ENCODE peak calls at places on chromosome 21, in four cellular contexts. S, Z, Y and O are unnamed samples. For H3K36me3, the result is how much of the 10 kb centered on the place peaks cover.

GRCh38 chr21:42174173-42174572 is 44.8 kb upstream of the ABCG1 start:
- DNase-seq in S (no peak), Z (peak), Y (no peak), O (no peak)

GRCh38 chr21:39387461-39388037 is 38.7 kb upstream of the HMGN1 start:
- DNase-seq in S (peak), Z (peak), Y (peak), O (peak)

GRCh38 chr21:35585878-35586277 is 474.4 kb downstream of the SETD4 start:
- DNase-seq in S (no peak), Z (no peak), Y (no peak), O (no peak)

GRCh38 chr21:42332557-42332956 is 17.3 kb upstream of the TFF3 start:
- DNase-seq in S (no peak), Z (peak), Y (no peak), O (no peak)

GRCh38 chr21:40902299-40902698 is 55.3 kb upstream of the DSCAM start:
- DNase-seq in S (no peak), Z (no peak), Y (no peak), O (no peak)

GRCh38 chr21:41142051-41142795 is 25.7 kb upstream of the BACE2 start:
- DNase-seq in S (peak), Z (no peak), Y (peak), O (no peak)

GRCh38 chr21:36788116-36788515 is 89.2 kb downstream of the SIM2 start:
- DNase-seq in S (peak), Z (peak), Y (no peak), O (no peak)

GRCh38 chr21:17003221-17003620 is 509.6 kb upstream of the CXADR start:
- DNase-seq in S (peak), Z (no peak), Y (no peak), O (no peak)

GRCh38 chr21:26814374-26814773 is 30.8 kb downstream of the ADAMTS1 start:
- DNase-seq in S (peak), Z (no peak), Y (no peak), O (no peak)

GRCh38 chr21:33240404-33240803 is 10.7 kb downstream of the IFNAR2 start:
- DNase-seq in S (no peak), Z (no peak), Y (no peak), O (no peak)

GRCh38 chr21:42513151-42513984 is at the start of gene SLC37A1:
- DNase-seq in S (no peak), Z (peak), Y (no peak), O (peak)

GRCh38 chr21:41680444-41681335 is 86.2 kb downstream of the RIPK4 start:
- DNase-seq in S (no peak), Z (no peak), Y (no peak), O (no peak)

GRCh38 chr21:19256934-19257660 is 853.5 kb upstream of the TMPRSS15 start:
- DNase-seq in S (no peak), Z (no peak), Y (no peak), O (no peak)

GRCh38 chr21:27315373-27315772 is 348.5 kb upstream of the ADAMTS5 start:
- DNase-seq in S (peak), Z (no peak), Y (no peak), O (no peak)

GRCh38 chr21:35294231-35294898 is 245.3 kb upstream of the RUNX1 start:
- DNase-seq in S (no peak), Z (no peak), Y (peak), O (no peak)

GRCh38 chr21:42062543-42063022 is 8.5 kb upstream of the UMODL1 start:
- DNase-seq in S (no peak), Z (peak), Y (no peak), O (peak)

GRCh38 chr21:30634906-30635305 is at the start of gene KRTAP20-2:
- DNase-seq in S (no peak), Z (no peak), Y (no peak), O (no peak)

GRCh38 chr21:34857122-34857713 is 188.4 kb downstream of the CLIC6 start:
- DNase-seq in S (no peak), Z (no peak), Y (no peak), O (no peak)

GRCh38 chr21:22125581-22125980 is 1127.4 kb downstream of the NCAM2 start:
- DNase-seq in S (no peak), Z (no peak), Y (no peak), O (no peak)

GRCh38 chr21:26776320-26777021 is 68.7 kb downstream of the ADAMTS1 start:
- DNase-seq in S (peak), Z (no peak), Y (peak), O (no peak)

DNA sequence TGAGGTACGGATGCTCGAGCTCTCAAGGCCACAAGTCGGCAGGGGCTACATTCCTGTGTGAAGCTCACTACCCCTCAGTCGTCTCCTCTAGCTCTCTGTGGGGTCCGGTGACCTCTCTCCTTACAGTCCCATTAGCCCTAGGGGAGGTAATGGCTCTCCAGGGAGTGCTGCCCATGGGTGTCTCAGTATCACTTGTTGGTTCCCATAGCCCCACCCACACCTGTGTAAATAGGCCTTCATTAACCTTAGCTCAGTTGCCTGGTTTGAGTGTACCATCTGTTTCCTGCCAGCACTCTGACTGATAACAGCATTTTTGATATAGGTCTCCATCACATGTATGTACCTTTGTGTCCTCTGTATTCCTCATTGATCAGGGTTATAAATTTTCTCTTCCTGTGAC is 133.2 kb upstream of the KCNJ15 start:
- DNase-seq in S (no peak), Z (no peak), Y (no peak), O (no peak)
- H3K36me3 ChIP-seq in S (under half), Z (under half), Y (under half), O (under half)

GRCh38 chr21:45030637-45031218 is 43.7 kb upstream of the ADARB1 start:
- DNase-seq in S (peak), Z (no peak), Y (no peak), O (no peak)
- H3K27ac ChIP-seq in S (no peak), Z (no peak), Y (no peak), O (no peak)

DNA sequence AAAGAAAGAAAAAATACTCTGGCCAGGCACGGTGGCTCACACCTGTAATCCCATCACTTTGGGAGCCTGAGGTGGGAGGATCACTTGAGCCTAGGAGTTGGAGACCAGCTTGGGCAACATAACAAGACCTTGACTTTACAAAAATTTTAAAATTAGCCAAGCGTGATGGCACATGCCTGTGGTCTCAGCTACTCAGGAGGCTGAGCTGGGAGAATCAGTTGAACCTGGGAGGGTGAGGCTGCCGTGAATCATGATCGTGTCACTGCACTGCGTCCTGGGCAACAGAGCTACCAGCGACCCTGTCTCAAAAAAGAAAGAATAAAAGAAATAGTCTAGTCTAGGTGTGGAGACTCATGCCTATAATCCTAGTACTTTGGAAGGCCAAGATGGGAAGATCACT is 22.3 kb downstream of the RRP1B start:
- DNase-seq in S (no peak), Z (no peak), Y (peak), O (no peak)
- H3K36me3 ChIP-seq in S (under half), Z (under half), Y (under half), O (half or more)

DNA sequence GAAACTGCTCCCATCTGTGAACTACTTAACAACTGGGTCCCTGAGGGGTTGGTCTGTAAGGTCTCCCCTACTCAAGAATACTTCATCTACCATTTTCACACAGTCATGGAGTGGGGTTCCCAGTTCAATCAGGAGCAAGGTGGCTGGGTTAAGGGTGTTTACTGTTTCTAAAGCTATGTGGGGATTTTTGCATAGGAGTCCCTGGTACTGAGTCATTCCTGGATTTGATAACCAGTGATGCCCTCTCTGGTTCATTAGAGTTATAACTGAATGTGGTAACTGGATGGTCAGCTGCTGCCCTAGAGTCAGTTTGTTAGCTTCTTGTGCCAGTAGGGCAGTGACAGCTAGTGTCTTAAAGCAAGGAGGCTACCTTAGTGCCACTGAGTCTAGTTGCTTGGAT is 29.4 kb upstream of the KCNJ15 start:
- DNase-seq in S (no peak), Z (no peak), Y (peak), O (no peak)
- H3K27ac ChIP-seq in S (no peak), Z (no peak), Y (no peak), O (no peak)

GRCh38 chr21:45478816-45479669 is 63.2 kb downstream of the SLC19A1 start:
- DNase-seq in S (no peak), Z (no peak), Y (no peak), O (no peak)
- H3K36me3 ChIP-seq in S (under half), Z (under half), Y (under half), O (under half)

GRCh38 chr21:44397431-44398031 is 44.1 kb downstream of the TRPM2 start:
- DNase-seq in S (no peak), Z (no peak), Y (no peak), O (no peak)
- H3K27ac ChIP-seq in S (no peak), Z (no peak), Y (no peak), O (no peak)

GRCh38 chr21:46570119-46570518 is 34.8 kb downstream of the S100B start:
- DNase-seq in S (no peak), Z (no peak), Y (no peak), O (no peak)

GRCh38 chr21:46567348-46567747 is 37.5 kb downstream of the S100B start:
- DNase-seq in S (no peak), Z (no peak), Y (no peak), O (no peak)

GRCh38 chr21:46568562-46568961 is 36.3 kb downstream of the S100B start:
- DNase-seq in S (no peak), Z (no peak), Y (no peak), O (no peak)

GRCh38 chr21:46570631-46571030 is 34.3 kb downstream of the S100B start:
- DNase-seq in S (no peak), Z (no peak), Y (no peak), O (no peak)

DNA sequence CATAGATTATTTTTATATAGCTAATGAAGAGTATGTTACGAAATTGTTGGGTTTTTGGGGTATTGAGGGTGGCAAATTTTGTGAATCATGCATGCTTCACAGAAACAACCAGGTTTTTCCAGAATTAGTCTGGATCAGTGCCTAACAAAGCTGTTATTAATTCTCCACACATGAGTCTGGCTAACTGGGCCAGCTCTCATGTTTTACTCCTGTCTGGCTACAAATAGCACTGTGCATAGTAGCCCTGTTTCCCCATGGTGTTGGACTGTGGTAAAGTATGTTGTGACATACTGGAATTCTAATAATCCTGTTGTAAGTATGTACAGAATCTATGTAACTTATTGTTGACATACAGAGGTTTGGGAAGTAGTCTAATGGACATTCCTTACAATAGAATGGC is 35.8 kb downstream of the S100B start:
- DNase-seq in S (peak), Z (no peak), Y (peak), O (no peak)
- H3K36me3 ChIP-seq in S (under half), Z (under half), Y (under half), O (half or more)

GRCh38 chr21:45949928-45950739 is 31.4 kb upstream of the COL6A1 start:
- DNase-seq in S (no peak), Z (peak), Y (peak), O (no peak)
- H3K27ac ChIP-seq in S (no peak), Z (no peak), Y (peak), O (no peak)

GRCh38 chr21:29323189-29323588 is 24.5 kb downstream of the BACH1 start:
- DNase-seq in S (no peak), Z (peak), Y (no peak), O (no peak)

GRCh38 chr21:29330797-29331196 is 32.1 kb downstream of the BACH1 start:
- DNase-seq in S (no peak), Z (no peak), Y (no peak), O (no peak)

GRCh38 chr21:29322570-29322957 is 23.8 kb downstream of the BACH1 start:
- DNase-seq in S (no peak), Z (no peak), Y (no peak), O (no peak)

GRCh38 chr21:29321908-29322569 is 23.3 kb downstream of the BACH1 start:
- DNase-seq in S (no peak), Z (no peak), Y (no peak), O (no peak)

DNA sequence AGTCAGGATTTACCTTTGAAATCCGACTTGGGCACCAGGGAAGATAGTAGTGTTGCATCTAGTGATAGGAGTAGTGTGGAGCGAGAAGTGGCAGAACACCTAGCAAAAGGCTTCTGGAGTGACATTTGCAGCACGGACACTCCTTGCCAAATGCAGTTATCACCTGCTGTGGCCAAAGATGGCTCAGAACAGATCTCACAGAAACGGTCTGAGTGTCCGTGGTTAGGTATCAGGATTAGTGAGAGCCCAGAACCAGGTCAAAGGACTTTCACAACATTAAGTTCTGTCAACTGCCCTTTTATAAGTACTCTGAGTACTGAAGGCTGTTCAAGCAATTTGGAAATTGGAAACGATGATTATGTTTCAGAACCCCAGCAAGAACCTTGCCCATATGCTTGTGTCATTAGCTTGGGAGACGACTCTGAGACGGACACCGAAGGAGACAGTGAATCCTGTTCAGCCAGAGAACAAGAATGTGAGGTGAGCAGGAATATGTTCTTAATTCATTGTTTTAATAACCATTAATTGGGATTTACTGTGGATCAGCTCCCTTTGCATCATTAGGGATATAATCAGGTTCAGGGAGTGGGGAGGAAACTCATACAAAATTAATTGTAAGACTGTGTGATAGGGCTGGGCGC is 28.3 kb downstream of the BACH1 start:
- DNase-seq in S (no peak), Z (no peak), Y (no peak), O (no peak)
- H3K36me3 ChIP-seq in S (under half), Z (under half), Y (under half), O (under half)

DNA sequence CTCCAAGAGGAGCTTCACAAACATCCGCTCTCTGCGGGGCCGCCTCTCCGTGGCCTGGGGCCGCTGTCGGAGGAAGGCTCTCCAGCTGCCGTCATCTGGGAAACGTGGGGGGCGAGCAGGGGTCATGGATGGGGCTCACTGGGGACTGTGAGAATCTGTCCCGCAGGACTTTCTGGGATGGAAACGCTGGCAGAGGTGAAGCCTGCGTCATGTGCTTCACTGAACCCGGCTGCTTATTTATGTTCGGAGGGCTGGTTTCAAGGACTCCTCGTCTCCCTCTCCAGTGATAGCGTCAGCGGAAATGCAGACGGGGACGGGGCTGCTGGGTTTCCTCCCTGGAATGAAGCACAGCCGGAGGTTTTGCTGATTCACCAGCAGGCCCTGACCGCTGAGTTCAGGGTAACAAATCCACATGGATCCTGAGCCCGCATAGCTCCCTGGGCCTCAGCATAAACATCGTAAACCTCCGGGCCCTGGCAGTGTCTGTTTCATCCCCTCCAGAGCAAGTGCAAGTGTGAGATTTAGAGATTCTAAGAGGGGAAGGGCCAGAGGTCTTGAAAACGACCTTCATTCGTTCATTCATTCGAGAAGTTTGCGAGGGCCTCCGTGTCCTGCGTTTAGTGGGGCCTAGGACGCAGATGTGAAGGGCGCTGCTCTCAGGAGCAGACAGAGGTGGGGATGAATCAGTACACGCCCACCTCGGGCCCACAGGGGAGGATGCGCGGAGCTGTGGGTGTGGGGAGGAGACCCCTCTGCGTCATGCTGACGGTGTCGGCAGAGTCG is 7.0 kb upstream of the POFUT2 start:
- DNase-seq in S (peak), Z (peak), Y (no peak), O (no peak)
- H3K27ac ChIP-seq in S (peak), Z (peak), Y (no peak), O (no peak)